ENCODE peak calls at places on chromosomes 16 and 17, in four cellular contexts. Q is A549, Y is HCT116, V is H1. A is an unnamed sample.

GRCh38 chr17:67359960-67360817 is 6.2 kb downstream of the PSMD12 start:
- DNase-seq in Q (peak), Y (peak), V (no peak), A (peak)

GRCh38 chr16:54942353-54942943 is 11.8 kb downstream of the IRX5 start:
- DNase-seq in Q (no peak), Y (no peak), V (no peak), A (no peak)

GRCh38 chr17:47276868-47277267 is 23.2 kb downstream of the ITGB3 start:
- DNase-seq in Q (no peak), Y (no peak), V (no peak), A (no peak)

GRCh38 chr16:56795011-56795410 is 65.1 kb downstream of the NUP93 start:
- DNase-seq in Q (no peak), Y (no peak), V (no peak), A (no peak)

GRCh38 chr16:87930456-87930855 is 5.9 kb downstream of the CA5A start:
- DNase-seq in Q (no peak), Y (no peak), V (no peak), A (peak)

GRCh38 chr16:583815-584591 is 5.9 kb upstream of the RAB40C start:
- DNase-seq in Q (no peak), Y (no peak), V (no peak), A (peak)

GRCh38 chr17:46264456-46265198 is 30.3 kb upstream of the LRRC37A start:
- DNase-seq in Q (peak), Y (no peak), V (no peak), A (peak)

GRCh38 chr17:66549731-66550207 is 247.4 kb downstream of the PRKCA start:
- DNase-seq in Q (no peak), Y (peak), V (no peak), A (no peak)

GRCh38 chr16:391885-392335 is 5.1 kb upstream of the NME4 start:
- DNase-seq in Q (peak), Y (no peak), V (peak), A (peak)

GRCh38 chr17:6927290-6927844 is 68.5 kb upstream of the ALOX12 start:
- DNase-seq in Q (no peak), Y (no peak), V (no peak), A (no peak)

GRCh38 chr17:79927136-79927661 is 88.0 kb upstream of the CBX4 start:
- DNase-seq in Q (no peak), Y (no peak), V (no peak), A (no peak)
- TF ChIP-seq MAX in Q (no peak), Y (no peak), V (no peak), A (no peak)

DNA sequence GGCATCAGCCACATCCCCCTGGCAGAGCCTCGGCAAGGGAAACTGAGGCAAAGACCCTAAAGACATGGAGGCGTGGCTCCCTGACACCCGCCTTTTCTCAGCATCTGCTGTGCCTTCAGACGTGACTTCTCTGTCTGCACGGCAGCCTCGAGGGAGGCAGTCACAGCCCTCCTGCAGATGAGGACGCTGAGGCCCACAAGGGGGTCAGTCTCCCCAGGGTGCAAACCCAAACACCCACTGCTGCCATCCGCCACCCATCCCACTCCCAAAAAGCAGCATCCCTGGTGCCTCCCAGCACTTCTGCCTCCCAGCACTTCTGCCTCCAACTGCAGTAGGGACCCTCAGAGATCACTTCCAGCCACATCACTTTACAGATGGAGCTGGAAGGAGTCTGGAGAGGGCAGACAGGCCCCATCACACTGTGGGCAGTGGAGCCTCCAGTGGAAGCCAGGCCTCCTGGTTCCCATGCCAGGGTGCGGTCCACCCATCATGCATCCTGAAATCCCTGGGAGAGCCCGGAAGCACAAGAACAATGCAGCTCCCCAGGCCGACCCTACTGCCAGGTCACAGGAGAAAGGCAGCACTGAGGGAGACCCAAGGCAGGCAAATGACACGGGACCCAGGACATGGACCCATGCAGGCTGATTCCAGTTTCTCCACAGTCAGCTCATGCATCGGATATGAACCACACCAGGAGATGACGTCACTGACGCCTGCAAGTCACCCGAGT is 23.8 kb downstream of the KDM8 start:
- DNase-seq in Q (no peak), Y (no peak), V (no peak), A (no peak)
- TF ChIP-seq MAX in Q (no peak), Y (no peak), V (no peak), A (no peak)

GRCh38 chr17:28901866-28902818 is 737 bp downstream of the DHRS13 start:
- DNase-seq in Q (peak), Y (no peak), V (no peak), A (peak)
- TF ChIP-seq MAX in Q (no peak), Y (no peak), V (peak), A (peak)

GRCh38 chr16:2985893-2986355 is 5.7 kb upstream of the PKMYT1 start:
- DNase-seq in Q (no peak), Y (no peak), V (no peak), A (no peak)
- TF ChIP-seq MAX in Q (no peak), Y (no peak), V (no peak), A (no peak)